ENCODE peak calls at places on chromosomes 12 and 14, in ten cellular contexts. G is breast epithelium, U is prostate gland, E is stomach, B is H1, Y is HCT116, Z is sigmoid colon, K is GM23338, H is transverse colon, Q is HepG2. M is an unnamed sample.

GRCh38 chr12:58540480-58541299 is 379.6 kb downstream of the LRIG3 start:
- DNase-seq in G (no peak), U (peak), E (peak), B (peak), Y (peak), Z (peak), K (peak), H (peak), Q (peak), M (no peak)

GRCh38 chr12:112842441-112842840 is 50.9 kb downstream of the RPH3A start:
- DNase-seq in G (no peak), U (no peak), E (no peak), B (no peak), Y (no peak), Z (no peak), K (no peak), H (no peak), Q (no peak), M (no peak)

GRCh38 chr12:106071686-106072085 is 67.1 kb downstream of the NUAK1 start:
- DNase-seq in G (no peak), U (no peak), E (no peak), B (no peak), Y (no peak), Z (no peak), K (no peak), H (no peak), Q (no peak), M (no peak)

GRCh38 chr14:100691395-100692025 is 35.2 kb upstream of the DLK1 start:
- DNase-seq in G (no peak), U (no peak), E (no peak), B (no peak), Y (no peak), Z (no peak), K (no peak), H (no peak), Q (no peak), M (no peak)

GRCh38 chr12:46664771-46665287 is 161.0 kb downstream of the SLC38A4 start:
- DNase-seq in G (no peak), U (peak), E (no peak), B (no peak), Y (peak), Z (no peak), K (no peak), H (no peak), Q (peak), M (no peak)

GRCh38 chr12:38543151-38543550 is 226.6 kb downstream of the ALG10B start:
- DNase-seq in G (no peak), U (no peak), E (no peak), B (no peak), Y (no peak), Z (no peak), K (peak), H (no peak), Q (no peak), M (no peak)

GRCh38 chr14:36529062-36529461 is 9.0 kb upstream of the NKX2-1 start:
- DNase-seq in G (no peak), U (no peak), E (no peak), B (no peak), Y (no peak), Z (no peak), K (no peak), H (no peak), Q (no peak), M (no peak)

GRCh38 chr12:78087363-78087675 is 256.6 kb downstream of the NAV3 start:
- DNase-seq in G (no peak), U (no peak), E (no peak), B (no peak), Y (no peak), Z (no peak), K (no peak), H (no peak), Q (no peak), M (no peak)

GRCh38 chr14:105056303-105056831 is 8.9 kb downstream of the GPR132 start:
- DNase-seq in G (no peak), U (no peak), E (no peak), B (no peak), Y (no peak), Z (no peak), K (peak), H (no peak), Q (no peak), M (no peak)

GRCh38 chr14:76947078-76947837 is 81.2 kb downstream of the IRF2BPL start:
- DNase-seq in G (peak), U (peak), E (peak), B (peak), Y (peak), Z (peak), K (peak), H (peak), Q (peak), M (peak)

GRCh38 chr14:105878125-105878524 is 351.7 kb downstream of the TMEM121 start:
- DNase-seq in G (no peak), U (no peak), E (peak), B (no peak), Y (no peak), Z (peak), K (no peak), H (no peak), Q (no peak), M (no peak)

GRCh38 chr12:16300706-16301105 is 23.2 kb upstream of the SLC15A5 start:
- DNase-seq in G (no peak), U (no peak), E (no peak), B (no peak), Y (no peak), Z (peak), K (no peak), H (no peak), Q (no peak), M (no peak)

GRCh38 chr12:128876559-128876958 is 23.3 kb downstream of the GLT1D1 start:
- DNase-seq in G (no peak), U (no peak), E (no peak), B (no peak), Y (no peak), Z (no peak), K (no peak), H (no peak), Q (no peak), M (no peak)

GRCh38 chr12:121934318-121934682 is 15.9 kb downstream of the CFAP251 start:
- DNase-seq in G (no peak), U (no peak), E (no peak), B (no peak), Y (no peak), Z (no peak), K (no peak), H (no peak), Q (no peak), M (no peak)

GRCh38 chr14:72616294-72616693 is 277.6 kb downstream of the DPF3 start:
- DNase-seq in G (no peak), U (no peak), E (no peak), B (peak), Y (no peak), Z (no peak), K (no peak), H (no peak), Q (no peak), M (no peak)

GRCh38 chr12:16130359-16130758 is 147.1 kb downstream of the SLC15A5 start:
- DNase-seq in G (no peak), U (no peak), E (no peak), B (no peak), Y (no peak), Z (no peak), K (no peak), H (no peak), Q (no peak), M (no peak)

GRCh38 chr12:113439606-113440030 is 17.4 kb downstream of the SDSL start:
- DNase-seq in G (no peak), U (no peak), E (peak), B (peak), Y (no peak), Z (no peak), K (peak), H (no peak), Q (peak), M (no peak)

GRCh38 chr12:117412465-117413190 is 51.2 kb upstream of the NOS1 start:
- DNase-seq in G (no peak), U (peak), E (no peak), B (no peak), Y (no peak), Z (no peak), K (no peak), H (no peak), Q (no peak), M (no peak)

GRCh38 chr14:98270201-98270600 is 1001.8 kb downstream of the BCL11B start:
- DNase-seq in G (no peak), U (no peak), E (no peak), B (no peak), Y (no peak), Z (no peak), K (no peak), H (no peak), Q (no peak), M (no peak)

GRCh38 chr12:110704750-110705149 is 15.8 kb upstream of the HVCN1 start:
- DNase-seq in G (no peak), U (peak), E (peak), B (no peak), Y (peak), Z (no peak), K (peak), H (peak), Q (peak), M (no peak)

GRCh38 chr12:105330283-105330937 is at the start of gene C12orf75:
- DNase-seq in G (peak), U (peak), E (peak), B (peak), Y (peak), Z (peak), K (peak), H (peak), Q (peak), M (peak)

DNA sequence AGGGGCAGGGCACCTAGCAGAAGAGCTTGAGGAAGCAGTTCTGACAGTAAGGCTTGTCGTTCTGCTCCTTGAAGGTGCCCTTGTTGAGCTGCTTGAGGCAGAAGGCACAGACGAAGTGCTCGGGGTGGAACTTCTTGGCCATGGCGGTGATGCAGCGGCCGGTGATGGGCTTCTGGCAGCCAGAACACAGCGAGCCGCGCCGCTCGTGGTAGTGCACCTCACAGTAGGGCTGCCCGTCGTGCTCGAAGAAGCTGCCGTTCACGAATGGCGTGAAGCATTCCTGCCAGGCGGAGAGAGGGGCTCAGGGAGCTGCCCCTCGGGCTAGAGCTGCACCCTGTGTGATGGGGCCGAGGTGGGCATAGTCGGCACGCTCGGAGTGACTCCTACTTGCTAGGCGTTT is 11.4 kb upstream of the RPLP0 start:
- DNase-seq in G (no peak), U (no peak), E (no peak), B (no peak), Y (no peak), Z (no peak), K (no peak), H (no peak), Q (no peak), M (no peak)
- TF ChIP-seq POLR2AphosphoS5 in G (no peak), U (no peak), E (no peak), B (peak), Y (no peak), Z (no peak), K (no peak), H (no peak), Q (no peak), M (no peak)

DNA sequence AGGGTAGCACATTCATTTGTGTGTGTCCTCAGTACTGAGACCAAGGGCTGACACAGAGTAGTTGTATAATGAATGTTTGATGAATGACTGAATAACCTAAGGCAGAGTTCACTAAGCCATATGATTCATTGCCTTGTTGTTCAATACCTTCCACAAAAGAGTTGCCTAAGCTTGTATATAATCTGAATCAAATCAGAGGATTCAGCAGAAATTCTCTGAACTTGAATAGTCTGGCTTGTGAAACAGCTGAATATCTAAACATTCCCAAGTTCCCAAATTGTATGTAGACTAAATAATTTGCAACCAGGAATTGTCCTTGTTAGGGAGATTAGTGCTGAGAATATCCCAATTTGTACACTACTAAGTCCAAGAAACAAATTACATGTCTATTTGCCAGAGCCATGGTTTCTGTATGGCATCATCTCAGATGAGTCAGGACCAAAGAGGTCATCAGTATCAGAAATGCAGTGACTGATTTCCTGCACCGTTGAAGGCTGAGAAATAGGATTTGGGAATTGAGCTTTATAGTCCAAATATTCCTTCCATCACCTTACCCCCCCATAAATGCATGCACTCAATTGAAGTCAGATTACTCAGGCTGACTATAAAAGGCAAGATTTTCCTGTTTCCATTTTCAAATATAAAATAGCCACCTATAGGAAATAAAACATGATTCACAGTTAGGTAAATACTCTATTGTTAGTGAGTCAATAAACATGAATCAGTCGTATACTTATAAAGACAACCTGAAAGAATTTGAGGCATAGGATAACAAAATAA is 168.7 kb downstream of the PHLDA1 start:
- DNase-seq in G (no peak), U (no peak), E (no peak), B (no peak), Y (peak), Z (no peak), K (no peak), H (no peak), Q (peak), M (no peak)
- TF ChIP-seq POLR2AphosphoS5 in G (no peak), U (no peak), E (no peak), B (no peak), Y (peak), Z (no peak), K (no peak), H (no peak), Q (no peak), M (no peak)

GRCh38 chr12:40583743-40584142 is 108.5 kb upstream of the CNTN1 start:
- DNase-seq in G (no peak), U (no peak), E (no peak), B (no peak), Y (no peak), Z (no peak), K (no peak), H (no peak), Q (no peak), M (no peak)
- TF ChIP-seq POLR2AphosphoS5 in G (no peak), U (no peak), E (no peak), B (no peak), Y (no peak), Z (no peak), K (no peak), H (no peak), Q (no peak), M (no peak)

DNA sequence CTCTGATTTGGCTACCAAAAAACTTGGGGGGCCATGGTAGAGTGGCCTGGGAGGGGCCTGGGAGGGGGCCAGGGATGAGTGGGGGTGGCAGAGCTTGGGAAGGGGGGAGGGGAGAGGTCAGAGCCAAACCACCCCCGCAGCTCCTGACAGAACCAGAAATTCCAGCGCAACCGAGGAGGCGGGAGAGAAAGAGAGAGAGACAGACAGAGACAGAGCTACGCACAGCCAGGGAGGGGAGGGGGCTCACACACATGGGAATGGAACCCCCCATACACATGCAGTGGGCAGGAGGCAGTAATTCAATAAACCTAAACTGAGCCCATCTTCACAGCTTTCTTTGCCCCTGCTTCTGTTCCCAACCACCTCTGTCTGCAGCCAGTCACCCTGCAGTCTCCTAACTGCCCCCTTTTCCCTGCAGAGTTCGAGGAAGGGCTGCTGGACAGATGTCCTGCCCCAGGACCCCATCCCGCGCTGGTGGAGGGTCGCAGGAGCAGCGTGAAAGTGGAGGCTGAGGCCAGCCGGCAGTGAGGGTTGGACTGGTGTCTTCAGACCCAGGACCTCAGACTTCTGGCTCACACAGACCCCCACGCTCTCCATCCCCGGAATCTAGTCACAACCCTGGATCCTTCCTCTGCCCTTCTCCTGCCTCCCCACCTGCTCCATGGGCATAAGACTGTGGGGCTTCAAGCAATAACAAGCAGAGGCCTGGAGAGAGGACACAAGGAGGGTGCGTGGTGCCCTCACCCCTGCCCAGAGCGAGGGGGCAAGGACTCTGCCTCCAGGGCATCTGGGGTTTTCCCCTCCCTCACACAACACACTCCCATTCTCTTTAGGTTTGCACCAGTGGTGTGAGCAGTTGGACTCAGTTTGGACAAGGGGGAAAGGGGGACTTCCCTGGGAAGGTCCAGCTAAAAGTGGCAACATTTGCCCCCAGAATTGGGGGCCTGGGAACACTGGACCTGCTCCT is 5.6 kb downstream of the NAB2 start:
- DNase-seq in G (no peak), U (peak), E (peak), B (no peak), Y (no peak), Z (no peak), K (no peak), H (no peak), Q (no peak), M (no peak)
- TF ChIP-seq POLR2AphosphoS5 in G (no peak), U (peak), E (no peak), B (peak), Y (peak), Z (peak), K (no peak), H (no peak), Q (no peak), M (peak)

M was measured in GM12892.